ENCODE peak calls at places on chromosomes 4 and X, in four cellular contexts. O, J, B and G are unnamed samples.

GRCh38 chr4:76780781-76781697 is 116.9 kb downstream of the SOWAHB start:
- DNase-seq in O (no peak), J (no peak), B (no peak), G (no peak)

GRCh38 chr4:42654606-42655005 is 2.3 kb downstream of the ATP8A1 start:
- DNase-seq in O (peak; percentile 82), J (peak; percentile 52), B (no peak), G (no peak)

GRCh38 chrX:8783100-8784098 is 17.8 kb downstream of the FAM9A start:
- DNase-seq in O (peak; percentile 1), J (peak; percentile 32), B (no peak), G (no peak)

GRCh38 chrX:125628435-125628834 is 308.8 kb downstream of the TEX13C start:
- DNase-seq in O (no peak), J (no peak), B (no peak), G (no peak)

GRCh38 chr4:70743728-70744127 is 22.0 kb downstream of the RUFY3 start:
- DNase-seq in O (no peak), J (no peak), B (no peak), G (no peak)

GRCh38 chr4:153467154-153467896 is 1.2 kb downstream of the TMEM131L start:
- DNase-seq in O (no peak), J (no peak), B (peak; percentile 36), G (no peak)

GRCh38 chr4:59759082-59759825 is 1440.9 kb upstream of the ADGRL3 start:
- DNase-seq in O (no peak), J (no peak), B (no peak), G (no peak)

GRCh38 chr4:8306511-8307021 is 37.0 kb downstream of the HTRA3 start:
- DNase-seq in O (no peak), J (peak; percentile 24), B (no peak), G (no peak)

GRCh38 chr4:116180056-116180690 is 905.2 kb downstream of the TRAM1L1 start:
- DNase-seq in O (no peak), J (peak; percentile 3), B (no peak), G (no peak)

GRCh38 chrX:134677332-134677731 is 19.1 kb upstream of the PLAC1 start:
- DNase-seq in O (no peak), J (no peak), B (no peak), G (no peak)

GRCh38 chrX:2500091-2500680 is 590 bp downstream of the DHRSX start:
- DNase-seq in O (peak; percentile 66), J (peak; percentile 47), B (no peak), G (no peak)

GRCh38 chr4:3505231-3505630 is 27.0 kb downstream of the LRPAP1 start:
- DNase-seq in O (no peak), J (no peak), B (no peak), G (no peak)

GRCh38 chr4:176436500-176436973 is 116.8 kb downstream of the SPCS3 start:
- DNase-seq in O (peak; percentile 96), J (peak; percentile 50), B (no peak), G (no peak)

GRCh38 chrX:37871626-37872302 is 24.4 kb upstream of the DYNLT3 start:
- DNase-seq in O (peak; percentile 95), J (peak; percentile 70), B (no peak), G (no peak)

GRCh38 chr4:4182835-4183568 is 43.7 kb downstream of the OTOP1 start:
- DNase-seq in O (no peak), J (peak; percentile 17), B (no peak), G (no peak)

GRCh38 chr4:73586040-73586439 is 34.2 kb downstream of the RASSF6 start:
- DNase-seq in O (no peak), J (no peak), B (no peak), G (no peak)

GRCh38 chr4:10131202-10131601 is 14.6 kb upstream of the WDR1 start:
- DNase-seq in O (no peak), J (no peak), B (no peak), G (no peak)

GRCh38 chr4:114595207-114595606 is 3.4 kb upstream of the UGT8 start:
- DNase-seq in O (no peak), J (no peak), B (no peak), G (no peak)

GRCh38 chrX:10083809-10084208 is 73.0 kb upstream of the CLCN4 start:
- DNase-seq in O (no peak), J (no peak), B (no peak), G (no peak)

GRCh38 chr4:82652062-82652461 is 90.3 kb upstream of the TMEM150C start:
- DNase-seq in O (peak; percentile 12), J (peak; percentile 50), B (no peak), G (no peak)

GRCh38 chr4:168569909-168570276 is 73.0 kb downstream of the PALLD start:
- DNase-seq in O (no peak), J (no peak), B (no peak), G (no peak)

GRCh38 chrX:13101439-13102139 is 57.2 kb upstream of the FAM9C start:
- DNase-seq in O (peak; percentile 91), J (peak; percentile 91), B (no peak), G (no peak)

GRCh38 chr4:1584498-1584897 is 99.6 kb downstream of the FAM53A start:
- DNase-seq in O (no peak), J (no peak), B (no peak), G (no peak)

GRCh38 chrX:1430451-1430850 is 22.3 kb downstream of the ASMTL start:
- DNase-seq in O (no peak), J (no peak), B (no peak), G (no peak)

GRCh38 chrX:18210470-18210869 is 10.2 kb downstream of the BEND2 start:
- DNase-seq in O (peak; percentile 2), J (peak; percentile 0), B (no peak), G (no peak)

GRCh38 chr4:70297581-70297980 is 37.2 kb upstream of the CABS1 start:
- DNase-seq in O (no peak), J (no peak), B (no peak), G (no peak)

GRCh38 chr4:23382880-23383279 is 507.0 kb downstream of the PPARGC1A start:
- DNase-seq in O (peak; percentile 81), J (no peak), B (no peak), G (no peak)

GRCh38 chr4:53019485-53020382 is 157.6 kb downstream of the RASL11B start:
- DNase-seq in O (peak; percentile 82), J (peak; percentile 79), B (no peak), G (no peak)

GRCh38 chr4:155967098-155967497 is 13.4 kb upstream of the CTSO start:
- DNase-seq in O (peak; percentile 64), J (peak; percentile 29), B (no peak), G (no peak)

GRCh38 chrX:23803931-23804381 is 21.0 kb downstream of the SAT1 start:
- DNase-seq in O (peak; percentile 81), J (peak; percentile 94), B (no peak), G (no peak)

GRCh38 chrX:117743469-117744251 is 372.9 kb downstream of the KLHL13 start:
- DNase-seq in O (no peak), J (no peak), B (no peak), G (no peak)
- TF ChIP-seq CTCF in O (no peak), J (no peak), B (peak; percentile 29), G (no peak)

DNA sequence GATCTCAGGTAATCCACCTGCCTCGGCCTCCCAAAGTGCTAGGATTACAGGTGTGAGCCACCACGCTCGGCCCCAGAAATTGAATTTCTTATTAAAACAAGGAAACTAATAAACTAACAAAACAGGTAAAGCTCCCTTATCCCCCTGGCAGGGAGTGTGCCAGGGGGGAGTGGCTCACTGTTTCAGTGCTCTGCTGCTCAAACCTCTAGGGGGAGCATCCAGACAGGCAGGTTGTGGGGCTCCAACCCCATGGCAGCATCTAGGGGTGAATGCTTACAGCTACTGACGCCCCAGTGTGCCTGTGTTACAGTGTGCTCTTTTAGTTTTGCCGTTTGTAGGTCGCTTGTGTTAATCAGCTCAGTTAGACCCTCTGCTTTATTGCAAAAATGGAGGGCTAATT is 605.0 kb downstream of the GABRG1 start:
- DNase-seq in O (no peak), J (no peak), B (no peak), G (no peak)
- TF ChIP-seq CTCF in O (no peak), J (no peak), B (no peak), G (no peak)

GRCh38 chr4:184286346-184286745 is 68.7 kb upstream of the ENPP6 start:
- DNase-seq in O (no peak), J (peak; percentile 51), B (no peak), G (no peak)

GRCh38 chr4:184289179-184289535 is 71.5 kb upstream of the ENPP6 start:
- DNase-seq in O (no peak), J (no peak), B (no peak), G (no peak)

GRCh38 chr4:184288451-184289178 is 70.9 kb upstream of the ENPP6 start:
- DNase-seq in O (no peak), J (no peak), B (no peak), G (no peak)

GRCh38 chr4:184284742-184285141 is 67.1 kb upstream of the ENPP6 start:
- DNase-seq in O (no peak), J (no peak), B (no peak), G (no peak)

GRCh38 chr4:184287697-184288255 is 70.1 kb upstream of the ENPP6 start:
- DNase-seq in O (peak; percentile 22), J (peak; percentile 80), B (no peak), G (no peak)
- TF ChIP-seq CTCF in O (peak; percentile 32), J (no peak), B (peak; percentile 9), G (no peak)

GRCh38 chrX:46803140-46803539 is 33.7 kb upstream of the RP2 start:
- DNase-seq in O (no peak), J (no peak), B (no peak), G (no peak)
- TF ChIP-seq CTCF in O (no peak), J (peak; percentile 32), B (no peak), G (no peak)

DNA sequence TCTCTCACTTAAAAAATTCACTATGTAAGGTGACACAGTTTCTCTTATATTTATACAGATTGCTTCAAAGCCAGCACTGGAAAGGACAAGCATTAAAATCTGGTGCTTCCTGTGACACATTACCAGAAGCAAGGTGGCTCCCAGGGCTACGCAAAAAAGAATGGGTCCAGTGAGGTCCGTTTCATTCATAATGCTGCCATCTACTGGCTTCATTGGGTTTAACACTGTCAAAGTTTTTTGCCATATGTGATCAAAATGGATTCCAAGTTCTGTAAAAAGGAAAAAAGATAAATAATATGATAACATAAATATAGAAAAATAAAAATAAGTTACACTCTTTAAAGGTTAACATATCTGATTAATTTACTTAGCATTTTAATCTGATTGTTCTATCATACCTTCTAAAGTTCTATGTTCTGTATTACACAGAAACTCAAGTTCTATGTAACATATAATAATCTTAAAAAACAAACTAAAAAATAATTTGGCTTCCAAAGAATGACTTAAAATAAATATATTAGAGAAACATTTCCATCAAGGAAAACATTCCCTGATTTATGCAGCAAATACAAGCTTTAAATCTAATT is 22.1 kb downstream of the YIPF7 start:
- DNase-seq in O (peak; percentile 36), J (peak; percentile 63), B (no peak), G (no peak)
- TF ChIP-seq CTCF in O (peak; percentile 66), J (peak; percentile 68), B (peak; percentile 46), G (no peak)